ENCODE peak calls at places on chromosomes 12 and 14, in five cellular contexts. H is transverse colon, E is GM12878, R is uterus, L is prostate gland. M is an unnamed sample.

GRCh38 chr12:3533703-3534386 is 42.8 kb downstream of the PRMT8 start:
- DNase-seq in H (peak; percentile 18), E (no peak), R (no peak), L (peak; percentile 69), M (peak; percentile 60)

GRCh38 chr12:102816816-102817434 is 100.1 kb downstream of the PAH start:
- DNase-seq in H (no peak), E (no peak), R (no peak), L (no peak), M (no peak)

GRCh38 chr12:52271157-52271556 is 3.3 kb upstream of the KRT86 start:
- DNase-seq in H (no peak), E (no peak), R (no peak), L (no peak), M (no peak)

GRCh38 chr12:100372846-100373245 is 16.0 kb downstream of the SLC17A8 start:
- DNase-seq in H (no peak), E (no peak), R (no peak), L (no peak), M (no peak)

GRCh38 chr14:63770187-63770807 is 42.4 kb upstream of the SGPP1 start:
- DNase-seq in H (peak; percentile 53), E (no peak), R (no peak), L (peak; percentile 50), M (no peak)

GRCh38 chr14:99475179-99475578 is 5.5 kb downstream of the SETD3 start:
- DNase-seq in H (no peak), E (no peak), R (no peak), L (peak; percentile 42), M (no peak)

GRCh38 chr14:26598081-26598671 is 343 bp upstream of the NOVA1 start:
- DNase-seq in H (peak; percentile 80), E (no peak), R (peak; percentile 91), L (peak; percentile 64), M (peak; percentile 94)

GRCh38 chr12:94704452-94704871 is 54.1 kb upstream of the TMCC3 start:
- DNase-seq in H (no peak), E (no peak), R (no peak), L (peak; percentile 43), M (no peak)

GRCh38 chr14:94904636-94905035 is 134.7 kb upstream of the GSC start:
- DNase-seq in H (no peak), E (no peak), R (no peak), L (no peak), M (no peak)

GRCh38 chr12:104115587-104115975 is 22.4 kb downstream of the NFYB start:
- DNase-seq in H (no peak), E (no peak), R (no peak), L (peak; percentile 15), M (no peak)

GRCh38 chr12:76032043-76032981 is 736 bp upstream of the PHLDA1 start:
- DNase-seq in H (peak; percentile 30), E (peak; percentile 34), R (no peak), L (peak; percentile 31), M (peak; percentile 31)

GRCh38 chr14:95365401-95365800 is 45.7 kb upstream of the CLMN start:
- DNase-seq in H (no peak), E (no peak), R (no peak), L (no peak), M (no peak)

GRCh38 chr12:112133418-112133817 is 8.1 kb downstream of the TRAFD1 start:
- DNase-seq in H (no peak), E (no peak), R (no peak), L (no peak), M (peak; percentile 56)

GRCh38 chr12:24679135-24679534 is 269.8 kb downstream of the BCAT1 start:
- DNase-seq in H (no peak), E (no peak), R (no peak), L (no peak), M (no peak)

GRCh38 chr12:104314242-104314614 is 10.7 kb downstream of the EID3 start:
- DNase-seq in H (no peak), E (no peak), R (no peak), L (no peak), M (no peak)

DNA sequence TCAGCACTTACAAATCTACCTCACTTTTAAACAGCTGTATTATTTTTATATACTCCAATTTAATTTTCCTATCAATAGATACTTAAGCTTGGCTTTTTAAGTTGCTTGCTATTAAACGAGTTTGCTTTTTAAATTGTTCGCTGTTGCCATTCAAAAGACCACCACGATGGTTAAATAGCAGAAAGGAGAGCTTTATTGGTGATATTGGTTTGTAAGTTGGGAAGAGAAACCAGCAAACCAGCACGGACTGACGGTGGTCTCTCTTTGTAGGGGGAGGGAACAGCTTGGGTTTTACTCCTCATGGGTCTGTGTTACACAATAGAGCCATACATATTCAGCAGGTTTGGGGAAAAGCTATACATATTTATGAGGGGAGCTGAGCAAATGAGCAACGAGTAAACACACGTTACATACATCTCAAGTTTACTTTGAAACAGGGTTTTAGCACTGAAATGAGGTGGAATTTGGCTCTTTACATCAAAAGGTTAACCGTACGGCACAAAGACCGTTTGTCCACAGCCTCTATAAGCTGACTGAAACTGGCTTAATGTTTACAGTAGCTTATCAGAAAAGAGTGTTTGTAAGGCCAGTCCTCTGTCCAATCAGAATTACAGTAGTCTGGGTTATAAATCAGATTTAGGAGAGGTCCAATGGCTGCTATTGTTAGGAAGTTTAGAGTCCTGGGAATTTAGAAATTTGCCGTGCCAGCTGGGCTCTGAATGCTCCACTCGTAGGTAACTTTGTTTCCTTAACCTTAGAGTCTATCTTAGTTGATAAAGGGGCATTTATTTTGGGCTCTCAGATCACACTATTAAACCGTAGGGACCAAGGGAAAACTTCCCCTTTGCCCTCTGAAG is 69.7 kb upstream of the DHRS4 start:
- DNase-seq in H (no peak), E (no peak), R (no peak), L (no peak), M (no peak)
- TF ChIP-seq POLR2A in H (no peak), E (no peak), R (no peak), L (no peak), M (no peak)

GRCh38 chr12:71754461-71755145 is at the start of gene RAB21:
- DNase-seq in H (peak; percentile 99), E (peak; percentile 70), R (peak; percentile 96), L (peak; percentile 97), M (peak; percentile 100)
- TF ChIP-seq CTCF in H (peak; percentile 64), E (no peak), R (peak; percentile 34), L (no peak), M (no peak)

GRCh38 chr12:31961137-31961536 is 1.9 kb downstream of the RESF1 start:
- DNase-seq in H (no peak), E (no peak), R (no peak), L (no peak), M (no peak)

GRCh38 chr12:31959701-31960391 is 631 bp downstream of the RESF1 start:
- DNase-seq in H (peak; percentile 70), E (peak; percentile 48), R (peak; percentile 61), L (peak; percentile 46), M (peak; percentile 37)

GRCh38 chr12:31962076-31962475 is 2.9 kb downstream of the RESF1 start:
- DNase-seq in H (no peak), E (no peak), R (no peak), L (no peak), M (no peak)

GRCh38 chr12:31959051-31959700 is at the start of gene RESF1:
- DNase-seq in H (peak; percentile 93), E (peak; percentile 57), R (peak; percentile 83), L (peak; percentile 87), M (peak; percentile 89)

GRCh38 chr12:31958601-31959000 is 614 bp upstream of the RESF1 start:
- DNase-seq in H (no peak), E (no peak), R (no peak), L (no peak), M (no peak)
- H3K4me3 ChIP-seq in H (peak overlapping the region; percentile 80), E (peak overlapping the region; percentile 86), R (peak overlapping the region; percentile 70), L (peak overlapping the region; percentile 76), M (peak overlapping the region; percentile 75)

GRCh38 chr14:49907186-49907585 is 14.3 kb downstream of the ARF6 start:
- DNase-seq in H (no peak), E (no peak), R (no peak), L (peak; percentile 28), M (no peak)
- TF ChIP-seq POLR2A in H (no peak), E (no peak), R (no peak), L (no peak), M (no peak)

GRCh38 chr12:108633534-108634224 is at the start of gene SELPLG:
- DNase-seq in H (peak; percentile 84), E (peak; percentile 99), R (no peak), L (no peak), M (peak; percentile 93)
- TF ChIP-seq CTCF in H (no peak), E (peak; percentile 36), R (no peak), L (no peak), M (no peak)

DNA sequence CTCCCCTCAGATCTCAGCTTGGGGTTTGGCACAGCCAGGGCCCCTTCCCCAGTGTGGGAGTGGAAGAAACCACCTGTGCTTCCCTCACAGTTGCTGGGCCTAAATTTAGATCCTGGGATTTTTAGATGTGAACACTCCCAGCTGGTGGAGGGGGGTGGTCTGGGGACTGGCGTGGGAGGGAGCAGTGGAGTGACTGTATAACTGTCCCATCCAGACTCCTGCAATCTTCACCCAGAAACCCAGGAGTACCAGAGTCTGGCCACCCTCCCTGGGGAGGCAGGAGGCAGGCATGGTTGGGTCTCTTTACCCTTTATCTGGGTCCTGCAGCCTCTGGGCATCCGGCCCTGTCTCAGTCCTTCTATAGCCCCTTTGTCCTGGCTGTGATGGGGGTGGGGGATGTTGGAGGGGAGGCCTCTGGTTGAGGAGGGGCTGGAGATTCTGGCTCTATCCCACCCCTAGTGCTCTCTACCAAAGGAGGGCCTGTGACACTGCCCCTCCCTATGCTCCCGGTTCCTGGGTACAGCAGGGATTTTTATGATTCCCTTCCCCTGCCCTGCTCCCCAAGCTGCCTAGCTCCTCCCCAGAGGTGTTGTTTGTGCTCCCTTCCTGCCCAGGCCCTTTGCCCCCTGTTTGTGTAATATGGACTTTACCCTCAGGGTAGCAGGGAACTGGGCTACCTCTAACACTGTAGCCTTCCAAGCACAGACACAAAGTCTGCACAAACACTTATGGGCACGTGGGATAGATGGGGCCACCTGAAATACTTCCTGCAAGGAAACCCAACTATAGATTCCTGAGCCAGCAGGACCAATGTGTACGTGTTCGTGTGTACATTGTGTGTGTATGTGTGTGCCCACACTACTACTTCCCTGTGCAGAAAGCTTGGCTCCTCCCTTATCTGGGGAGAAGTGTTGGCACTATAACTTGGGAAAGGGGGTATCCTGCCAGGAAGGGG is 1.7 kb downstream of the ERBB3 start:
- DNase-seq in H (peak; percentile 85), E (no peak), R (no peak), L (no peak), M (no peak)
- H3K4me3 ChIP-seq in H (peak overlapping the region; percentile 15), E (no peak overlapping the region), R (no peak overlapping the region), L (peak overlapping the region; percentile 57), M (peak overlapping the region; percentile 50)